ENCODE peak calls at places on chromosomes 11 and 22, in four cellular contexts. L is HFFc6, A is pulmonary artery endothelial cell, K is KBM-7. J is an unnamed sample.

GRCh38 chr22:44344407-44344806 is 31.7 kb upstream of the SHISAL1 start:
- DNase-seq in K (no peak), A (no peak), L (no peak), J (no peak)

GRCh38 chr11:65817815-65818680 is 15.7 kb upstream of the SNX32 start:
- DNase-seq in L (peak; percentile 76), A (peak; percentile 35), K (peak; percentile 90), J (peak; percentile 75)

GRCh38 chr11:72684236-72684912 is 10.2 kb upstream of the PDE2A start:
- DNase-seq in L (peak; percentile 65), K (peak; percentile 60), A (peak; percentile 26), J (peak; percentile 24)

GRCh38 chr11:111764621-111765020 is 1.6 kb downstream of the PPP2R1B start:
- DNase-seq in L (peak; percentile 43), K (no peak), A (no peak), J (no peak)

GRCh38 chr11:2573240-2574042 is 126.4 kb downstream of the KCNQ1OT1 start:
- DNase-seq in K (no peak), L (no peak), A (no peak), J (no peak)

GRCh38 chr11:111826322-111826950 is 44.9 kb downstream of the ALG9 start:
- DNase-seq in K (no peak), L (no peak), A (no peak), J (no peak)

GRCh38 chr11:75867778-75868374 is 52.9 kb downstream of the UVRAG start:
- DNase-seq in L (peak; percentile 57), K (peak; percentile 70), A (peak; percentile 7), J (peak; percentile 53)

GRCh38 chr11:1549355-1550330 is 22.4 kb downstream of the DUSP8 start:
- DNase-seq in L (no peak), A (no peak), K (no peak), J (no peak)

GRCh38 chr22:46073683-46074504 is 76.4 kb upstream of the PPARA start:
- DNase-seq in L (peak; percentile 43), K (peak; percentile 57), A (no peak), J (no peak)

GRCh38 chr11:78850078-78850477 is 275.4 kb upstream of the NARS2 start:
- DNase-seq in A (no peak), K (no peak), L (no peak), J (no peak)

GRCh38 chr11:16989554-16989953 is 24.7 kb downstream of the PLEKHA7 start:
- DNase-seq in L (no peak), K (no peak), A (no peak), J (no peak)

GRCh38 chr22:23566716-23567475 is 13.2 kb downstream of the IGLL1 start:
- DNase-seq in L (no peak), K (no peak), A (no peak), J (no peak)

GRCh38 chr22:36344106-36344827 is 43.5 kb downstream of the MYH9 start:
- DNase-seq in L (no peak), A (no peak), K (no peak), J (no peak)

GRCh38 chr11:206002-206384 is 1.2 kb downstream of the BET1L start:
- DNase-seq in L (no peak), K (no peak), A (no peak), J (no peak)

GRCh38 chr11:62402226-62402625 is 16.6 kb upstream of the SCGB1A1 start:
- DNase-seq in K (no peak), A (no peak), L (no peak), J (peak; percentile 34)

GRCh38 chr11:73570415-73571114 is 27.3 kb downstream of the FAM168A start:
- DNase-seq in K (no peak), L (peak; percentile 67), A (no peak), J (no peak)

GRCh38 chr11:78688460-78688859 is 113.8 kb upstream of the NARS2 start:
- DNase-seq in K (no peak), L (no peak), A (no peak), J (no peak)

GRCh38 chr22:50010676-50011446 is 1.7 kb downstream of the IL17REL start:
- DNase-seq in L (no peak), K (no peak), A (no peak), J (no peak)

GRCh38 chr22:39859903-39860588 is 33.5 kb downstream of the ENTHD1 start:
- DNase-seq in A (no peak), L (no peak), K (no peak), J (no peak)

GRCh38 chr11:90134420-90135003 is at the start of gene NAALAD2:
- DNase-seq in K (peak; percentile 34), L (no peak), A (no peak), J (no peak)

GRCh38 chr11:76455331-76455730 is 10.5 kb downstream of the EMSY start:
- DNase-seq in A (no peak), L (no peak), K (no peak), J (no peak)

GRCh38 chr11:32886180-32886579 is 6.4 kb upstream of the QSER1 start:
- DNase-seq in K (no peak), L (no peak), A (no peak), J (no peak)

GRCh38 chr11:129828301-129828836 is 12.7 kb downstream of the TMEM45B start:
- DNase-seq in A (no peak), K (no peak), L (no peak), J (no peak)

J was measured in AML-193.